ENCODE peak calls at places on chromosomes 7 and 10, in four cellular contexts. J is stomach, U is uterus, Y is PC-9. W is an unnamed sample.

GRCh38 chr7:45874408-45875131 is 1.7 kb upstream of the CCDC201 start:
- DNase-seq in J (no peak), U (no peak), Y (peak; percentile 28), W (no peak)

GRCh38 chr7:50533849-50534248 is 31.4 kb downstream of the DDC start:
- DNase-seq in Y (no peak), U (no peak), J (no peak), W (peak; percentile 96)

GRCh38 chr10:5292196-5292735 is 72.5 kb upstream of the UCN3 start:
- DNase-seq in Y (peak; percentile 49), U (no peak), J (no peak), W (no peak)

GRCh38 chr7:95199779-95200558 is 124.4 kb downstream of the PON1 start:
- DNase-seq in U (peak; percentile 22), J (no peak), Y (peak; percentile 33), W (peak; percentile 44)

GRCh38 chr7:15489383-15489782 is 72.4 kb downstream of the AGMO start:
- DNase-seq in J (no peak), U (peak; percentile 28), Y (no peak), W (no peak)

GRCh38 chr7:157669768-157670345 is 333.1 kb downstream of the DNAJB6 start:
- DNase-seq in U (no peak), Y (no peak), J (no peak), W (no peak)

GRCh38 chr10:122267849-122268737 is 3.0 kb upstream of the BTBD16 start:
- DNase-seq in Y (peak; percentile 38), U (peak; percentile 41), J (peak; percentile 57), W (peak; percentile 69)

GRCh38 chr7:78114993-78115392 is 316.4 kb downstream of the PHTF2 start:
- DNase-seq in J (no peak), Y (no peak), U (no peak), W (no peak)

GRCh38 chr10:22230331-22230833 is 12.6 kb upstream of the EBLN1 start:
- DNase-seq in U (no peak), Y (no peak), J (no peak), W (peak; percentile 40)

GRCh38 chr10:2986341-2986933 is 80.9 kb upstream of the PFKP start:
- DNase-seq in Y (peak; percentile 44), U (no peak), J (peak; percentile 34), W (peak; percentile 37)

GRCh38 chr7:155396661-155397060 is 61.3 kb upstream of the EN2 start:
- DNase-seq in J (no peak), U (no peak), Y (no peak), W (no peak)

DNA sequence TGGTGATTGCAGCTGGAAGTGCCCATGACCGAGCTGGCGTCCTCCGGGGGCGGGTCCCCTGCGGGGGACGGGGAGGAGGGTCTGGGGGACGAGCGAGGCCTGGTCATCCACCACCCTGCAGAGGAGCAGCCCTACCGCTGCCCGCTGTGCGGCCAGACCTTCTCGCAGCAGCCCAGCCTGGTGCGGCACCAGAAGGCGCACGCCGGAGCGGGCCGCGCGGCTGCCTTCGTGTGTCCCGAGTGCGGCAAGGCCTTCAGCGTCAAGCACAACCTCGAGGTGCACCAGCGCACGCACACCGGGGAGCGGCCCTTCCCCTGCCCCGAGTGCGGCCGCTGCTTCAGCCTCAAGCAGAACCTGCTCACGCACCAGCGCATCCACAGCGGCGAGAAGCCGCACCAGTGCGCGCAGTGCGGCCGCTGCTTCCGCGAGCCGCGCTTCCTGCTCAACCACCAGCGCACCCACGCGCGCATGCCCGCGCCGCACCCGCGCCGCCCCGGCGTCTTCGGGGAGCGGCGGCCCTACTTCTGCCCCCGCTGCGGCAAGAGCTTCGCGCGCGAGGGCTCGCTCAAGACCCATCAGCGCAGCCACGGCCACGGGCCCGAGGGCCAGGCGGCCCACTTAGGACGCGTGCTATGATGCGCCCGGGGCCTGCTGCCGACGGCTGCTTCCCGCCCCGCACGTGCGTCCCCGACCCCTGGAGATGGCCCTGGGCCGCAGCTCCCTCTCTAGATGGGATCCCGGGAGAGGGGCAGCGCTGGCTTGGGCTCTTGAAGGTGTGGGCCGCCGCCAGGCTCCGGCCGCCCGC is 28.7 kb downstream of the ZNF775 start:
- DNase-seq in J (no peak), Y (no peak), U (no peak), W (no peak)
- H3K27ac ChIP-seq in J (peak overlapping the region; percentile 93), Y (no peak overlapping the region), U (peak overlapping the region; percentile 98), W (peak overlapping the region; percentile 40)

GRCh38 chr10:78738861-78739260 is 329.9 kb upstream of the ZMIZ1 start:
- DNase-seq in Y (no peak), J (no peak), U (no peak), W (no peak)

GRCh38 chr10:78736926-78737618 is 331.7 kb upstream of the ZMIZ1 start:
- DNase-seq in J (no peak), Y (no peak), U (no peak), W (no peak)

GRCh38 chr10:78739411-78740053 is 329.2 kb upstream of the ZMIZ1 start:
- DNase-seq in J (no peak), U (no peak), Y (no peak), W (no peak)

GRCh38 chr10:78738457-78738856 is 330.3 kb upstream of the ZMIZ1 start:
- DNase-seq in J (no peak), U (no peak), Y (no peak), W (no peak)

GRCh38 chr10:78737883-78738282 is 330.9 kb upstream of the ZMIZ1 start:
- DNase-seq in Y (no peak), J (no peak), U (no peak), W (no peak)
- H3K4me1 ChIP-seq in Y (no peaks in the 10 kb centered on the region), J (peaks cover 20% of the 10 kb centered on the region), U (no peaks in the 10 kb centered on the region), W (no peaks in the 10 kb centered on the region)

DNA sequence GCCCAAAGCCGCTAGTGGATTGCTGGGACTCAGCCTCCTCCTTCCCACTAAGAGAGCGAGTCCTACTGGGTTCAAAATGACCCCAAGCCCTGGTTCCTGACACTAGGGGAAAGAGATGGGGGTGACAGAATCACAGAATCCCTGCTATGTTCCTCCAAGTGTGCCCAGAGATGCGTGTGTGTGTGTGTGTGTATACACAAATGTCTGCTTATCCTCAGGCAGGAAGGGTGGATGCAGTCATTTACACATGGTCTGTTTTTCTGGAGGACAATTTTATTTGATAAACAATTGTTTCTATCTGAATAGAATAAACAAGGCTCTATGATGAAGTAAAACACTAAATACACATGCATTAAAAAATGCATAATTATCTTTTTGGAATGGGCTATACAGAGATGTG is 1.2 kb upstream of the PLAU start:
- DNase-seq in Y (no peak), U (no peak), J (no peak), W (no peak)
- H3K27ac ChIP-seq in Y (peak overlapping the region; percentile 97), U (peak overlapping the region; percentile 50), J (peak overlapping the region; percentile 70), W (peak overlapping the region; percentile 60)

GRCh38 chr10:11245510-11245909 is 227.8 kb downstream of the CELF2 start:
- DNase-seq in Y (no peak), J (no peak), U (no peak), W (no peak)

GRCh38 chr10:11245095-11245479 is 227.4 kb downstream of the CELF2 start:
- DNase-seq in J (no peak), Y (no peak), U (no peak), W (no peak)

GRCh38 chr10:11242443-11243386 is 225.0 kb downstream of the CELF2 start:
- DNase-seq in J (peak; percentile 42), Y (no peak), U (no peak), W (peak; percentile 25)

GRCh38 chr10:11245981-11246590 is 228.4 kb downstream of the CELF2 start:
- DNase-seq in Y (no peak), U (no peak), J (no peak), W (no peak)

GRCh38 chr10:11243425-11244222 is 226.0 kb downstream of the CELF2 start:
- DNase-seq in Y (no peak), J (no peak), U (no peak), W (no peak)
- H3K4me1 ChIP-seq in Y (no peaks in the 10 kb centered on the region), J (peaks cover 37% of the 10 kb centered on the region), U (no peaks in the 10 kb centered on the region), W (no peaks in the 10 kb centered on the region)

GRCh38 chr10:11272915-11273389 is 255.3 kb downstream of the CELF2 start:
- DNase-seq in Y (no peak), U (no peak), J (no peak), W (no peak)
- H3K27ac ChIP-seq in Y (no peak overlapping the region), U (no peak overlapping the region), J (no peak overlapping the region), W (no peak overlapping the region)

DNA sequence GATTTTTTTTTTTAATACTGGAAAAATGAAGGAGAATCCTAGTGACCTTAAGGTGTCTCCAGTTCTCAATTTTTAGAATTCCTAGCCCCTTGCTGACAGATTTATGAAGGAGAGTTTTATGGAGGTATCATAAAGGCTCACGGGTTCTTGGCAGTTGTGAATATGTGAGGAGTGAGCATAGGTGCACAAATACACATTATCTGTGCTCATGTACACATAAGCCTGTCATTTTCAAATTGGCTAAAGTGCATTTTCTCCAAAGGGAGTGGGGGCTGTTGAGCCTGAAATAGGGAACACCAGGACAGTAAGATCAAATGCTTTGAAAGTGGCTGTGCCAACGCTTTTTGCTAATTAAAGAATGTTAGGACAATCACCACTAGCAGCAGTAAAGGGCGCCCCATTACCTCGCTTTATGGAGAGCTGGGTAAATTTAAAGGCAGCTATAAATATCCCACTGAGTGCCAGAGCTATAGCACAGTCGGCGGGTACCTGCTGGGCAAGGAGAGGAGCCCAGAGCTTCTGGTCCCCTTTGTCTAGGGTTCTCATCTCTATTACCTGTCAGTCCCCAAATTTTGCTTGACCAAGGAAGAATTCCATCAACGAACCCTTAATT is 8.4 kb upstream of the LRRC4 start:
- DNase-seq in U (no peak), Y (no peak), J (no peak), W (peak; percentile 31)
- H3K4me1 ChIP-seq in U (no peaks in the 10 kb centered on the region), Y (no peaks in the 10 kb centered on the region), J (peaks cover 8% of the 10 kb centered on the region), W (no peaks in the 10 kb centered on the region)

DNA sequence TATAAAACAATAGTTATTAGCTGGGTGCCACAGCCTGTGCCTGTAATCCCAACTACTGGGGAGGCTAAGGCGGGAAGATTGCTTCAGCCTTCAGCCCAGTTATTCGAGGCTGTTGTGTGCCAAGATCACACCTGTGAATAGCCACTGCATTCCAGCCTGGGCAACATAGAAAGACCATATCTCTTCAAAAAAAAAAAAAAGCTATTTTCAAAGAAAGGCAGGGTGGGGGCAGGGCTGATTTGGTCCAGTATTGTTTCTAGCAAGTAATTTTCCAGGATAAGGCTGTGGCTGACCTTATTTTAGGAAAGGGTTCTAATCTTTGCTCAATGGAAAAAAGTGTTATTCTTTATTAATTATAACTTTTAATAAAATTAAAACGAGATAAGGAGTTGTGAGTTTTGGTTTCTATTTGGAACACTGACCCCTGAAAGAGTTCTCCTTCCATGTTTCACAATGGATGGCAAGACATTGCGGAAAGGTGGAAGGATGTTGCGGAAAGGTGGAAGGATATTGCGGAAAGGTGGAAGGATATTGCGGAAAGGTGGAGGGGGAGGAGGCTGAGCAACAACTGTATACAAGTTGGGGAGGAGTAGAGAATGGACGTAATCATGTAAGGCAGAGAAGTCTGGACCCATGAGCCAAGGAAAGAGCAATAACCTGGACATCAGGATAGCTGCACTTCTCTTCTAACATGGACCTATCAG is 1.5 kb upstream of the C1GALT1 start:
- DNase-seq in U (no peak), Y (no peak), J (no peak), W (no peak)
- H3K27ac ChIP-seq in U (peak overlapping the region; percentile 97), Y (peak overlapping the region; percentile 88), J (peak overlapping the region; percentile 96), W (peak overlapping the region; percentile 96)

GRCh38 chr10:33120275-33120674 is 162.2 kb upstream of the ITGB1 start:
- DNase-seq in Y (no peak), J (no peak), U (no peak), W (no peak)
- H3K4me1 ChIP-seq in Y (peaks cover 13% of the 10 kb centered on the region), J (peaks cover 13% of the 10 kb centered on the region), U (no peaks in the 10 kb centered on the region), W (no peaks in the 10 kb centered on the region)

DNA sequence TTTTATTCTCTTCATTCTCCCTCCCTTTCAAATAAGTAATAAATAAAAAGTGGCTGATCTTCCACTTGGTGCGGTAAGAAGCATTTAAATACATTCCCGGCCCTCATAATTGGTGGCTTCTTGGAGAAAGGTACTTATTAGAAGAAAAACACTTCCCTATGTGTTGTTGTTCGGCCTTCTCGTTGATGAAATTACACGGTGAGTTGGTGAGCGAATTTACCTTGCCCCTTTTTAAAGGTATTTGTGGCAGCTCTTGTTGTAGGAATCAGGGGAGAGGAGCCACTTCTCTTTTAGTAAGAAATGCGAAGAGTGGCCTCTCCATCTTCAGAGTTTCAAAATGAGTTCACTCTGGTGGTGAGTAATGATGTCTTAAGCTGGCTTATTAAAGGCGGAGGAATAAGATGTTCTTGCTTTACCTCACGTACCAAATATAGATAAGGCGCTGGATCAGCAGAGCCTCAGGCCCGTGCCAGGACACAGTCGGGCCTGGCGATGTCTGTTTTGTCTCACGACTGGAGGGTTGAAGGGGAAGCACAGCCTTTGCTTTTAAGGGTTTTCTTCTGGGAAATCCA is 135.9 kb downstream of the CUX1 start:
- DNase-seq in Y (no peak), U (peak; percentile 90), J (no peak), W (no peak)
- H3K27ac ChIP-seq in Y (peak overlapping the region; percentile 6), U (peak overlapping the region; percentile 95), J (peak overlapping the region; percentile 81), W (peak overlapping the region; percentile 72)

W was measured in small intestine.